ENCODE peak calls at places on chromosomes 13 and 19, in eight cellular contexts. N, W, M, V, D, R, Q and Y are unnamed samples.

GRCh38 chr13:31035162-31035951 is 102.9 kb downstream of the TEX26 start:
- DNase-seq in V (no peak), W (no peak), Q (no peak), D (peak), R (no peak), N (peak), M (peak), Y (peak)

GRCh38 chr13:101654916-101655315 is 202.4 kb downstream of the ITGBL1 start:
- DNase-seq in V (no peak), R (no peak), W (no peak), Q (no peak), N (peak), M (no peak), D (no peak), Y (no peak)

GRCh38 chr13:75902166-75903104 is 266.3 kb downstream of the LMO7 start:
- DNase-seq in R (no peak), N (no peak), Q (no peak), M (no peak), D (no peak), W (no peak), V (no peak), Y (no peak)

GRCh38 chr19:1266818-1267440 is 2.2 kb upstream of the CIRBP start:
- DNase-seq in Q (no peak), D (peak), N (no peak), W (peak), V (peak), R (peak), M (peak), Y (peak)

GRCh38 chr13:103140001-103140671 is 73.9 kb upstream of the SLC10A2 start:
- DNase-seq in N (no peak), R (no peak), M (no peak), W (peak), Q (no peak), V (peak), D (no peak), Y (no peak)

GRCh38 chr13:62336507-62336906 is 920.9 kb upstream of the PCDH20 start:
- DNase-seq in Q (no peak), W (no peak), V (no peak), M (no peak), D (no peak), N (no peak), R (no peak), Y (no peak)

GRCh38 chr19:2151339-2152229 is at the start of gene AP3D1:
- DNase-seq in N (peak), W (peak), Q (peak), R (peak), V (peak), M (peak), D (peak), Y (peak)

GRCh38 chr19:55485439-55486011 is 537 bp downstream of the NAT14 start:
- DNase-seq in Q (no peak), N (no peak), V (no peak), M (no peak), W (no peak), R (no peak), D (peak), Y (no peak)

GRCh38 chr19:52474351-52475127 is 21.2 kb downstream of the ZNF578 start:
- DNase-seq in N (no peak), W (no peak), V (no peak), Q (no peak), D (no peak), R (no peak), M (no peak), Y (no peak)

GRCh38 chr13:73412933-73413332 is 354.1 kb downstream of the KLF5 start:
- DNase-seq in N (no peak), M (no peak), Q (no peak), W (no peak), V (no peak), R (no peak), D (no peak), Y (no peak)

GRCh38 chr13:94658926-94659649 is 53.3 kb downstream of the SOX21 start:
- DNase-seq in Q (no peak), R (no peak), W (peak), D (no peak), N (no peak), V (peak), M (no peak), Y (no peak)

DNA sequence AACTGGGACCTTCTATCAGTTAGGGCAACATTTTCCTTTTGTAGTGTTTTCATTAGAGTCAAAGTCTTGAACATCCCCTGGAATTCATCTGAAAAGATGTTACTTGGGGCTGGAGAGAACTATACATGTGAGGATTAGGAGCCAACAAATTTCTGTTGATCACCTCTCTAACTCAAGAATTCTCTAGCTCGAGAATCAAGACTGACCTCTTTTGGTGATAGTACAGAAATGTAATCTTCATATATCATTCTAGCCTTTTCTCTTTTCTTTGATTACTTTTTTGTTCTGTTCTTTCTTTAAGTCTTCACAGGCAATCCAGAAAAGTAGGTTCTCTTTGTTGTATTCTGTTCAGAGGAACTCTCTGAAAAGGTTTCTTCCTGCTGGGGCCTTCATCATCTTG is 26.4 kb downstream of the ELF1 start:
- DNase-seq in Q (no peak), V (no peak), N (no peak), R (no peak), W (no peak), M (no peak), D (no peak), Y (no peak)
- TF ChIP-seq POLR2A in Q (no peak), V (no peak), N (no peak), R (no peak), W (no peak), M (no peak), D (no peak), Y (no peak)

GRCh38 chr19:38650180-38650775 is 2.8 kb downstream of the ACTN4 start:
- DNase-seq in D (no peak), Q (no peak), V (no peak), W (no peak), N (no peak), M (no peak), R (no peak), Y (no peak)
- TF ChIP-seq POLR2A in D (no peak), Q (no peak), V (no peak), W (no peak), N (no peak), M (no peak), R (no peak), Y (no peak)

GRCh38 chr19:10679743-10680142 is 21.5 kb upstream of the QTRT1 start:
- DNase-seq in Q (no peak), N (no peak), D (no peak), M (no peak), W (no peak), V (no peak), R (no peak), Y (no peak)
- TF ChIP-seq POLR2A in Q (no peak), N (no peak), D (no peak), M (no peak), W (no peak), V (no peak), R (no peak), Y (no peak)

DNA sequence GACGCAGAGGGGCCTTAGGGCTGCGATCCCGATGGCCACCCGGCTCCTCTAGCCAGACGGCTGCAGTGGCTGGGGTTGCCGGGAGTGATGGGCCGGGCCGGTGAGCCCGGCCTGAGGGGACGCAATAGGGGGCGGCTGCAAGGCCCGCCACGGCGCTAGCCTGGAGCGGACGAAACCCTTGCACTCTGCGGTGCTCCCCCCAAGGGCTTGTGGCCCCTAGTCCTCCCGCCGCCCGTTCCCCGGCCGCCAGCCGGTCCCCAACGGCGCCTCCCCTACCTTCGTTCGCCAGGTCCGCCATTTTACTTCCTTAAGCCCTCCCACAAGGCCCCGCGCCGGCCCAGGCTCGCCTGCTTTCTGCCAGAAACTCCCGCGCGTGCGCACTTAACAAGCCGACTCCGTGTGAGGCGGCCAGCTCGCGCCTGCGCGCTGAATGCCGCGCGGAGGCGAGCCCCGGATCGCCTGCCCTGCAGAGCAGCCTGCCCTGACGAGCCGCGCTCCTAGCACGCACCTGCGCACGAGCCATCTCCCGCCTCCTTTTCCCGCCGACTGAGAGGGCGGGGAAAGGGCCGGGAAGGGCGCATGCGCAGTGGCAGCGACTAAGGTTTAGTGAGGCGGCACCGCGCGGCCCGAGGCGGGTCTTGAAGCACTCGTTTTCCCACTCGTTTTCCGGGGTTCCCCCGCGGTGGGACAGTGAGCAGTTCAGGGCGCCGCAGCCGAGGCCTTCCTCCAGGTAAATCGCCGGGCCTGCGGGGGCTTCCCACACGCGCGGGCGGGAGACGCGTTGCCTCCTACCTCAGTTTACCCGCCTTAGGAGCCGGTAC is at the start of gene RANBP3:
- DNase-seq in Q (peak), W (peak), M (peak), D (peak), N (peak), V (peak), R (peak), Y (peak)
- TF ChIP-seq POLR2A in Q (peak), W (peak), M (no peak), D (peak), N (no peak), V (peak), R (no peak), Y (peak)

GRCh38 chr19:19488875-19489690 is 26.3 kb downstream of the TSSK6 start:
- DNase-seq in N (peak), W (peak), Q (peak), R (peak), V (peak), D (peak), M (peak), Y (peak)
- TF ChIP-seq POLR2A in N (peak), W (peak), Q (no peak), R (no peak), V (no peak), D (no peak), M (no peak), Y (no peak)

GRCh38 chr19:23249911-23250649 is at the start of gene ZNF724:
- DNase-seq in D (peak), V (peak), R (peak), M (peak), N (peak), Q (peak), W (peak), Y (peak)
- TF ChIP-seq POLR2A in D (no peak), V (no peak), R (no peak), M (no peak), N (no peak), Q (peak), W (peak), Y (no peak)

GRCh38 chr19:33905937-33906577 is 109.4 kb downstream of the KCTD15 start:
- DNase-seq in V (peak), W (no peak), D (peak), R (peak), N (no peak), M (peak), Q (no peak), Y (peak)
- TF ChIP-seq POLR2A in V (no peak), W (no peak), D (no peak), R (no peak), N (no peak), M (no peak), Q (peak), Y (no peak)

GRCh38 chr19:15340086-15340485 is 7.7 kb upstream of the BRD4 start:
- DNase-seq in W (no peak), M (no peak), N (no peak), Q (no peak), R (no peak), V (no peak), D (no peak), Y (no peak)

GRCh38 chr19:15332311-15332996 is at the start of gene BRD4:
- DNase-seq in R (peak), V (peak), D (peak), W (peak), Q (no peak), M (peak), N (peak), Y (peak)

GRCh38 chr19:15331419-15332310 is 674 bp downstream of the BRD4 start:
- DNase-seq in R (peak), D (peak), M (peak), V (peak), Q (no peak), N (no peak), W (peak), Y (peak)

GRCh38 chr19:15337202-15337601 is 4.9 kb upstream of the BRD4 start:
- DNase-seq in M (no peak), N (peak), D (no peak), R (no peak), W (no peak), Q (no peak), V (no peak), Y (no peak)
- TF ChIP-seq POLR2A in M (no peak), N (no peak), D (no peak), R (no peak), W (no peak), Q (no peak), V (no peak), Y (no peak)

GRCh38 chr19:40056505-40056904 is 474 bp upstream of the ZNF780B start:
- DNase-seq in W (no peak), M (no peak), V (no peak), N (no peak), R (no peak), D (no peak), Q (no peak), Y (no peak)

GRCh38 chr19:40055049-40055448 is 982 bp downstream of the ZNF780B start:
- DNase-seq in Q (no peak), V (no peak), R (no peak), N (no peak), D (no peak), W (no peak), M (no peak), Y (no peak)

GRCh38 chr19:40057166-40057565 is 1.1 kb upstream of the ZNF780B start:
- DNase-seq in V (no peak), R (no peak), N (no peak), Q (no peak), W (no peak), D (no peak), M (no peak), Y (no peak)

GRCh38 chr19:40054632-40055031 is 1.4 kb downstream of the ZNF780B start:
- DNase-seq in R (no peak), V (no peak), N (no peak), Q (no peak), M (no peak), W (no peak), D (no peak), Y (no peak)

DNA sequence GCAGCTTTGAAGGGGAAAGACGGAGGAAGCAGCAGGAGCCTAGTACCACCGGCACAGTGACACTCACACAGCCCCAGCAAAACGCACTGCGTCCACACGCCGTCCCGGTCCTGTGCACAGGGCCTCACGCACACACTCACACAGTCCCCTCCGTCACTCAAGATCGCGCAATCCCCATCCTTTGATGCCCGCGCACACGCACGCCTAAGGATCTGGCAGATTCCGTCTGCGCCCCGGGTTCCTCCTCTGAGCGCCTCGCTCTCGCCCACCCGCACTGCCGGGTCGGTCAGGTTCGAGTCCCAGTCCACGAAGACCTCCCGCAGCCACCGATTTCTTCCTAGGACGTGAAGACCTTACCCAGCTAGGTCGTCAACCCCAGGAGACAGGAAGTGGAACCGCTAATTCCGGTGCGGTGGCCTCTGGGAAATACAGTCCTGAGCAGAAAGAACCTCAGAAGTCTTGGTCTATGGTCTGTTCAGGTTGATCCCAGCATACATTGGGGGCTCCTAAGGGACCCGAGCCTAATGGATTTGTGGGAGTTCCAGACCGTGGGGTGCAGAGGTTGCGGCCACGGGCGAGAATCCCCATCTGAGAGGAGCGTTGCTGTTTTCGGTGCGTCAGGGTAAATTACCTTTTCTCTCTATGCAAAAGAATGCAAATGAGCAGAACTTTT is at the start of gene ZNF780B:
- DNase-seq in D (peak), W (peak), M (peak), V (peak), Q (peak), R (peak), N (peak), Y (peak)
- TF ChIP-seq POLR2A in D (no peak), W (peak), M (no peak), V (peak), Q (no peak), R (no peak), N (no peak), Y (no peak)